ENCODE peak calls at places on chromosomes 4 and X, in nine cellular contexts. P is uterus, H is cardiac muscle cell, U is fibroblast of the aortic adventitia, D is GM12865, K is NB4, I is epithelial cell of proximal tubule, W is bronchial epithelial cell, G is astrocyte. T is an unnamed sample.

GRCh38 chrX:108699368-108699767 is 37.0 kb downstream of the IRS4 start:
- DNase-seq in D (peak; percentile 18), I (no peak), H (peak; percentile 51), W (peak; percentile 45), U (peak; percentile 47), G (peak; percentile 2), P (no peak), K (peak; percentile 31), T (peak; percentile 44)

GRCh38 chr4:168440442-168441264 is 39.6 kb downstream of the DDX60L start:
- DNase-seq in U (peak; percentile 24), P (no peak), H (peak; percentile 54), K (peak; percentile 35), I (peak; percentile 96), G (peak; percentile 73), W (peak; percentile 87), D (no peak), T (peak; percentile 67)

GRCh38 chrX:36844857-36845256 is 163.3 kb upstream of the FAM47C start:
- DNase-seq in K (no peak), I (no peak), U (no peak), D (no peak), G (no peak), W (no peak), P (no peak), H (no peak), T (no peak)

GRCh38 chrX:138026211-138026610 is 460.3 kb downstream of the ZIC3 start:
- DNase-seq in G (no peak), W (no peak), U (peak; percentile 0), I (no peak), P (no peak), D (peak; percentile 0), H (no peak), K (peak; percentile 13), T (peak; percentile 1)

GRCh38 chr4:90542216-90542615 is 415.0 kb downstream of the CCSER1 start:
- DNase-seq in U (no peak), D (no peak), K (no peak), I (no peak), P (no peak), H (no peak), W (no peak), G (no peak), T (no peak)

GRCh38 chrX:64571011-64571410 is 175.8 kb upstream of the MTMR8 start:
- DNase-seq in W (no peak), P (no peak), G (no peak), I (no peak), U (no peak), D (no peak), K (no peak), H (no peak), T (no peak)

GRCh38 chr4:86919824-86920223 is 15.0 kb upstream of the AFF1 start:
- DNase-seq in W (no peak), G (no peak), U (no peak), D (no peak), K (no peak), P (no peak), H (peak; percentile 50), I (no peak), T (peak; percentile 10)

GRCh38 chr4:158870282-158871049 is 101.6 kb downstream of the FNIP2 start:
- DNase-seq in H (no peak), P (no peak), U (no peak), G (no peak), W (no peak), I (no peak), D (no peak), K (no peak), T (no peak)

GRCh38 chr4:128979934-128980333 is 113.4 kb downstream of the SCLT1 start:
- DNase-seq in I (peak; percentile 47), W (peak; percentile 82), H (peak; percentile 83), D (no peak), P (no peak), U (peak; percentile 93), K (no peak), G (peak; percentile 93), T (peak; percentile 85)

GRCh38 chr4:56424697-56425514 is 10.5 kb downstream of the PPAT start:
- DNase-seq in I (no peak), G (no peak), U (peak; percentile 69), W (peak; percentile 31), P (no peak), K (peak; percentile 51), H (peak; percentile 60), D (peak; percentile 54), T (peak; percentile 40)

GRCh38 chr4:52576326-52576725 is 82.8 kb downstream of the USP46 start:
- DNase-seq in P (no peak), H (no peak), G (no peak), K (no peak), U (no peak), D (peak; percentile 20), W (no peak), I (no peak), T (no peak)
- TF ChIP-seq CTCF in P (no peak), H (no peak), G (no peak), K (no peak), U (no peak), D (no peak), W (no peak), I (no peak), T (no peak)

GRCh38 chrX:118823263-118824172 is at the start of gene ZCCHC12:
- DNase-seq in I (no peak), H (peak; percentile 64), G (peak; percentile 40), U (peak; percentile 26), P (peak; percentile 67), K (peak; percentile 85), D (peak; percentile 7), W (peak; percentile 5), T (peak; percentile 14)

DNA sequence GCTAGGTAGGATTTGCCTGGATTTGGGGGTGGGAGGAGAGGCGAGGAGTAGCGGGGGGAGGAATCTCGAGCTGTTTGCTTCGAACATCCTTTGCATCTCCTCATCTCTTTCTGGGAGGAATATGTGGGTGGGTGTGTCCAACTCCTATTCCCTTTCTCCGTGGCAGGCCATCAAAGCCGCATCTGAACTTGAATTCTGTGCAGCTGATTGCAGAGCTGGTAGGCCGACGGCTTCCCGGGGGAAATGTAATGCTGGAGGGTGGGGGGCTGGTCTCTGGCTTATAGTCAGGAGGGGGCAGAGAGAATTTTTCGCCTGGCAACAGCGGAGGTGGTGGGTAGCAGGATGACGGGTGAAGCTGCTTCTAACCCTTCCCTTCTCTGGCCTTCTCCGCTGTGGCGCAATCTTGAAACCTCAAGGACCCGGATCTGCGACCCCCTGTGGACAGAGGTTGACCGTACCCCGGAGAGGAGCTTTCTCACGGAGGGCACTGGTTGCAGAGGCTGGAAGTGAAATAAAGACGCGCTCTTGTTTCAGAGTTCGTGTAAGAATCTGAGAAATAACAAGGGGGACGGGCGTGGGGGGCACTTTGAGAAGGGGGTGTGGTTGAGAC is 654 bp downstream of the ZCCHC12 start:
- DNase-seq in G (no peak), K (peak; percentile 71), I (no peak), P (no peak), U (no peak), D (no peak), W (no peak), H (no peak), T (no peak)
- H3K4me3 ChIP-seq in G (peak overlapping the region; percentile 37), K (no peak overlapping the region), I (peak overlapping the region; percentile 35), P (peak overlapping the region; percentile 35), U (peak overlapping the region; percentile 31), D (no peak overlapping the region), W (no peak overlapping the region), H (peak overlapping the region; percentile 21), T (no peak overlapping the region)

DNA sequence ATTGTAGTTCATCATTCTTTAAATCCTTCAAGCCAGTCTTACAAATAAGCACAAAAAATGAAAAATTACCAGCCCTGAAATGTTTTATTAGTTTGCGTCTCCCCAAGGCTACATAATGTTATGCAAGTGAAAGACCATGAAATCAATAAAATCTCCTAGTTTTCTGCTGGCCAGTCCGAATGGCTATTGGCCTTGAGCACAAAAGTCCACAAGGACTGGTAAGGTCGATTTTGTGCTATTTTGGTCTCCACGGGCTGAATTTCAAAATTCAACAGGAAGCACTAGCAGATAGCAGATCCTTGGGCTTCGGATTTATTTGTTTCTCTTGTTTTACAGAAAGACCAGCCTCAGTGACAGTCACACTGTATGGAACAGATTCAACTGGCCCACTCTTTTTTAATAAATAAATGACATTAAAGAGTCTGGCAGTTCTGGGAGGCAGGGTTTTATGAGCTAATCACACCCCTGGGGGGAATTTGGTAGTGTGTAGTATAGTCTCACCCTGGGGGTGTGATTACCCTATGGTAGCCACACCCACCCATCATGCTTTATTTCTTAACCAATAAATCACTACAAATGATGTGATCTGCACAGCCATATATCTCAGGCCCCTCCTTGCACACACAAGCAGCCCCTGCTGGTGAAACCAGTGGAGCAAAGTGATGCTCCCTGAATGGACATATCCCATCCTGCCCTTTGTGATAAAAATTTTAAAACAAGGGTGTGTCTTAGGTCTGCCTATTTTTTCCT is 51.1 kb upstream of the TMEM33 start:
- DNase-seq in H (no peak), I (no peak), K (no peak), U (no peak), P (no peak), W (no peak), D (no peak), G (no peak), T (no peak)
- TF ChIP-seq CTCF in H (no peak), I (no peak), K (no peak), U (no peak), P (no peak), W (no peak), D (no peak), G (peak; percentile 7), T (no peak)

GRCh38 chr4:54228064-54228527 is 997 bp upstream of the PDGFRA start:
- DNase-seq in W (peak; percentile 46), P (peak; percentile 85), D (peak; percentile 54), U (peak; percentile 87), I (no peak), K (peak; percentile 40), H (peak; percentile 96), G (peak; percentile 57), T (peak; percentile 72)

GRCh38 chr4:54228563-54229501 is at the start of gene PDGFRA:
- DNase-seq in D (no peak), K (no peak), U (peak; percentile 98), G (peak; percentile 78), I (no peak), H (peak; percentile 99), P (peak; percentile 87), W (no peak), T (no peak)

GRCh38 chr4:54230479-54231418 is 1.7 kb downstream of the PDGFRA start:
- DNase-seq in W (no peak), I (no peak), G (peak; percentile 62), U (peak; percentile 90), P (peak; percentile 77), K (no peak), D (no peak), H (peak; percentile 85), T (peak; percentile 37)

GRCh38 chr4:54231419-54232150 is 2.5 kb downstream of the PDGFRA start:
- DNase-seq in P (peak; percentile 63), W (no peak), I (no peak), D (no peak), H (peak; percentile 78), K (no peak), U (peak; percentile 72), G (peak; percentile 61), T (no peak)

GRCh38 chr4:54229631-54230478 is 762 bp downstream of the PDGFRA start:
- DNase-seq in W (no peak), K (no peak), D (no peak), I (no peak), G (peak; percentile 69), U (peak; percentile 82), P (peak; percentile 25), H (peak; percentile 59), T (no peak)
- H3K4me3 ChIP-seq in W (no peak overlapping the region), K (no peak overlapping the region), D (no peak overlapping the region), I (no peak overlapping the region), G (peak overlapping the region; percentile 69), U (peak overlapping the region; percentile 96), P (peak overlapping the region; percentile 49), H (peak overlapping the region; percentile 64), T (peak overlapping the region; percentile 21)

T was measured in epithelial cell of esophagus.